ENCODE peak calls at places on chromosomes 11 and 22, in ten cellular contexts. X, P, N, K, S, M, E, W, Y and T are unnamed samples.

GRCh38 chr11:67177399-67178281 is 58.6 kb downstream of the KDM2A start:
- DNase-seq in X (no peak), P (no peak), N (no peak), K (no peak), S (no peak), M (no peak), E (no peak), W (no peak), Y (no peak), T (no peak)

GRCh38 chr11:15278129-15278528 is 163.4 kb downstream of the INSC start:
- DNase-seq in X (peak; percentile 73), P (no peak), N (no peak), K (no peak), S (no peak), M (no peak), E (no peak), W (no peak), Y (no peak), T (no peak)

GRCh38 chr22:19580291-19580890 is 56.2 kb upstream of the CLDN5 start:
- DNase-seq in X (no peak), P (no peak), N (no peak), K (no peak), S (no peak), M (no peak), E (no peak), W (no peak), Y (no peak), T (no peak)

GRCh38 chr11:7364660-7365059 is 113.0 kb downstream of the SYT9 start:
- DNase-seq in X (no peak), P (no peak), N (no peak), K (no peak), S (no peak), M (no peak), E (no peak), W (no peak), Y (no peak), T (no peak)

GRCh38 chr11:107859459-107860239 is 1.1 kb upstream of the SLC35F2 start:
- DNase-seq in X (peak; percentile 67), P (peak; percentile 2), N (no peak), K (peak; percentile 72), S (no peak), M (peak; percentile 12), E (peak; percentile 81), W (no peak), Y (peak; percentile 20), T (no peak)

GRCh38 chr11:8094656-8095055 is 13.6 kb downstream of the TUB start:
- DNase-seq in X (no peak), P (no peak), N (no peak), K (no peak), S (no peak), M (no peak), E (no peak), W (no peak), Y (no peak), T (no peak)

GRCh38 chr11:17506314-17506713 is 29.7 kb upstream of the ABCC8 start:
- DNase-seq in X (no peak), P (no peak), N (no peak), K (no peak), S (no peak), M (no peak), E (no peak), W (no peak), Y (no peak), T (no peak)

GRCh38 chr11:116481126-116481644 is 291.6 kb downstream of the BUD13 start:
- DNase-seq in X (no peak), P (no peak), N (no peak), K (no peak), S (no peak), M (no peak), E (no peak), W (no peak), Y (no peak), T (no peak)

GRCh38 chr22:36922097-36922608 is 8.7 kb downstream of the CSF2RB start:
- DNase-seq in X (no peak), P (no peak), N (no peak), K (no peak), S (no peak), M (peak; percentile 37), E (no peak), W (no peak), Y (no peak), T (no peak)

GRCh38 chr11:72607101-72607468 is 67.1 kb downstream of the PDE2A start:
- DNase-seq in X (no peak), P (no peak), N (no peak), K (no peak), S (no peak), M (no peak), E (no peak), W (no peak), Y (no peak), T (no peak)

GRCh38 chr22:36457688-36458450 is 23.6 kb downstream of the TXN2 start:
- DNase-seq in X (no peak), P (no peak), N (no peak), K (no peak), S (no peak), M (no peak), E (no peak), W (no peak), Y (no peak), T (no peak)

GRCh38 chr22:28710112-28710888 is 30.7 kb upstream of the TTC28 start:
- DNase-seq in X (peak; percentile 58), P (no peak), N (no peak), K (no peak), S (no peak), M (no peak), E (no peak), W (no peak), Y (no peak), T (no peak)

GRCh38 chr11:33065445-33066178 is 26.2 kb downstream of the TCP11L1 start:
- DNase-seq in X (peak; percentile 95), P (peak; percentile 35), N (peak; percentile 20), K (peak; percentile 91), S (no peak), M (peak; percentile 77), E (peak; percentile 31), W (peak; percentile 33), Y (peak; percentile 55), T (peak; percentile 40)

GRCh38 chr22:36613958-36614357 is 85.0 kb upstream of the EIF3D start:
- DNase-seq in X (no peak), P (no peak), N (no peak), K (no peak), S (no peak), M (no peak), E (no peak), W (no peak), Y (no peak), T (no peak)

GRCh38 chr11:67024410-67024809 is 1.5 kb downstream of the SYT12 start:
- DNase-seq in X (no peak), P (peak; percentile 37), N (no peak), K (peak; percentile 82), S (no peak), M (no peak), E (no peak), W (no peak), Y (peak; percentile 21), T (no peak)

GRCh38 chr11:128152796-128153696 is 434.3 kb downstream of the ETS1 start:
- DNase-seq in X (no peak), P (no peak), N (no peak), K (no peak), S (no peak), M (no peak), E (no peak), W (no peak), Y (no peak), T (no peak)

GRCh38 chr11:59706518-59707285 is 6.9 kb downstream of the OR10V1 start:
- DNase-seq in X (no peak), P (no peak), N (no peak), K (peak; percentile 30), S (no peak), M (peak; percentile 36), E (no peak), W (no peak), Y (no peak), T (no peak)

GRCh38 chr22:37137903-37138665 is 11.6 kb downstream of the IL2RB start:
- DNase-seq in X (no peak), P (no peak), N (no peak), K (no peak), S (no peak), M (no peak), E (no peak), W (no peak), Y (no peak), T (no peak)

GRCh38 chr11:125933030-125933813 is 12.6 kb upstream of the VSIG10L2 start:
- DNase-seq in X (no peak), P (no peak), N (no peak), K (no peak), S (no peak), M (no peak), E (no peak), W (no peak), Y (no peak), T (peak; percentile 25)

GRCh38 chr11:12281571-12282478 is 95.5 kb upstream of the PARVA start:
- DNase-seq in X (peak; percentile 80), P (peak; percentile 47), N (peak; percentile 62), K (peak; percentile 93), S (no peak), M (peak; percentile 88), E (peak; percentile 71), W (peak; percentile 67), Y (peak; percentile 74), T (peak; percentile 44)

GRCh38 chr11:2561283-2562180 is 116.7 kb downstream of the KCNQ1 start:
- DNase-seq in X (no peak), P (no peak), N (no peak), K (no peak), S (no peak), M (no peak), E (no peak), W (no peak), Y (no peak), T (no peak)

GRCh38 chr11:128324051-128324481 is 263.3 kb downstream of the ETS1 start:
- DNase-seq in X (no peak), P (no peak), N (no peak), K (peak; percentile 85), S (no peak), M (no peak), E (no peak), W (no peak), Y (no peak), T (no peak)

GRCh38 chr22:23384451-23384850 is 195.6 kb downstream of the IGLL1 start:
- DNase-seq in X (no peak), P (no peak), N (no peak), K (no peak), S (no peak), M (no peak), E (no peak), W (no peak), Y (no peak), T (no peak)